ENCODE peak calls at places on chromosome X, in eight cellular contexts. One of them, this sample, is unnamed.

GRCh38 chrX:13888284-13888683 is 71.4 kb upstream of the GPM6B start:
- DNase-seq in AG09309: no peak
- DNase-seq in GM10248: no peak
- DNase-seq in tibial nerve: no peak
- DNase-seq in RWPE1: no peak
- DNase-seq in nephron progenitor cell: no peak
- DNase-seq in neural progenitor cell: no peak
- DNase-seq in cardiac fibroblast: no peak
- DNase-seq in this sample: no peak

GRCh38 chrX:17738002-17738713 is 865 bp downstream of the SCML1 start:
- DNase-seq in neural progenitor cell: peak; percentile 48
- DNase-seq in AG09309: no peak
- DNase-seq in RWPE1: no peak
- DNase-seq in cardiac fibroblast: peak; percentile 36
- DNase-seq in GM10248: no peak
- DNase-seq in nephron progenitor cell: peak; percentile 53
- DNase-seq in tibial nerve: peak; percentile 28
- DNase-seq in this sample: no peak

GRCh38 chrX:126701380-126701779 is 118.1 kb upstream of the PRR32 start:
- DNase-seq in nephron progenitor cell: no peak
- DNase-seq in cardiac fibroblast: no peak
- DNase-seq in neural progenitor cell: no peak
- DNase-seq in AG09309: no peak
- DNase-seq in GM10248: no peak
- DNase-seq in tibial nerve: no peak
- DNase-seq in RWPE1: no peak
- DNase-seq in this sample: no peak

GRCh38 chrX:155071694-155072215 is 447 bp downstream of the BRCC3 start:
- DNase-seq in tibial nerve: peak; percentile 5
- DNase-seq in neural progenitor cell: peak; percentile 52
- DNase-seq in AG09309: no peak
- DNase-seq in GM10248: no peak
- DNase-seq in cardiac fibroblast: no peak
- DNase-seq in RWPE1: no peak
- DNase-seq in nephron progenitor cell: peak; percentile 28
- DNase-seq in this sample: no peak

GRCh38 chrX:37347420-37347819 is 1.7 kb upstream of the PRRG1 start:
- DNase-seq in tibial nerve: peak; percentile 4
- DNase-seq in nephron progenitor cell: no peak
- DNase-seq in cardiac fibroblast: peak; percentile 68
- DNase-seq in AG09309: peak; percentile 28
- DNase-seq in RWPE1: no peak
- DNase-seq in GM10248: no peak
- DNase-seq in neural progenitor cell: peak; percentile 5
- DNase-seq in this sample: peak; percentile 25

GRCh38 chrX:39654183-39654925 is 443.4 kb downstream of the BCOR start:
- DNase-seq in neural progenitor cell: peak; percentile 66
- DNase-seq in AG09309: no peak
- DNase-seq in nephron progenitor cell: no peak
- DNase-seq in RWPE1: no peak
- DNase-seq in GM10248: no peak
- DNase-seq in tibial nerve: no peak
- DNase-seq in cardiac fibroblast: no peak
- DNase-seq in this sample: no peak

GRCh38 chrX:123199338-123199737 is 15.3 kb downstream of the GRIA3 start:
- DNase-seq in cardiac fibroblast: no peak
- DNase-seq in AG09309: no peak
- DNase-seq in nephron progenitor cell: no peak
- DNase-seq in GM10248: no peak
- DNase-seq in tibial nerve: no peak
- DNase-seq in RWPE1: no peak
- DNase-seq in neural progenitor cell: no peak
- DNase-seq in this sample: no peak

GRCh38 chrX:136656596-136656995 is 8.6 kb downstream of the CD40LG start:
- DNase-seq in AG09309: no peak
- DNase-seq in cardiac fibroblast: no peak
- DNase-seq in GM10248: no peak
- DNase-seq in nephron progenitor cell: no peak
- DNase-seq in RWPE1: no peak
- DNase-seq in tibial nerve: no peak
- DNase-seq in neural progenitor cell: peak; percentile 17
- DNase-seq in this sample: no peak

GRCh38 chrX:149531599-149531998 is 9.2 kb upstream of the EOLA1 start:
- DNase-seq in cardiac fibroblast: no peak
- DNase-seq in AG09309: no peak
- DNase-seq in neural progenitor cell: no peak
- DNase-seq in RWPE1: no peak
- DNase-seq in nephron progenitor cell: no peak
- DNase-seq in tibial nerve: no peak
- DNase-seq in GM10248: peak; percentile 31
- DNase-seq in this sample: no peak

GRCh38 chrX:65581661-65582339 is 47.2 kb upstream of the LAS1L start:
- DNase-seq in cardiac fibroblast: peak; percentile 71
- DNase-seq in neural progenitor cell: peak; percentile 72
- DNase-seq in nephron progenitor cell: peak; percentile 51
- DNase-seq in GM10248: peak; percentile 56
- DNase-seq in AG09309: peak; percentile 11
- DNase-seq in RWPE1: peak; percentile 51
- DNase-seq in tibial nerve: peak; percentile 63
- DNase-seq in this sample: no peak

GRCh38 chrX:136250191-136251041 is 784 bp downstream of the MAP7D3 start:
- DNase-seq in nephron progenitor cell: peak; percentile 28
- DNase-seq in RWPE1: peak; percentile 10
- DNase-seq in neural progenitor cell: peak; percentile 60
- DNase-seq in AG09309: no peak
- DNase-seq in cardiac fibroblast: peak; percentile 37
- DNase-seq in tibial nerve: peak; percentile 14
- DNase-seq in GM10248: peak; percentile 30
- DNase-seq in this sample: no peak

GRCh38 chrX:39519213-39519544 is 578.6 kb downstream of the BCOR start:
- DNase-seq in neural progenitor cell: no peak
- DNase-seq in tibial nerve: peak; percentile 15
- DNase-seq in RWPE1: no peak
- DNase-seq in nephron progenitor cell: no peak
- DNase-seq in cardiac fibroblast: peak; percentile 19
- DNase-seq in GM10248: no peak
- DNase-seq in AG09309: no peak
- DNase-seq in this sample: no peak

GRCh38 chrX:72309297-72310071 is 3.8 kb upstream of the CITED1 start:
- DNase-seq in nephron progenitor cell: no peak
- DNase-seq in cardiac fibroblast: no peak
- DNase-seq in neural progenitor cell: peak; percentile 24
- DNase-seq in AG09309: no peak
- DNase-seq in GM10248: no peak
- DNase-seq in RWPE1: no peak
- DNase-seq in tibial nerve: no peak
- DNase-seq in this sample: no peak

GRCh38 chrX:19824603-19825002 is 62.8 kb downstream of the SH3KBP1 start:
- DNase-seq in tibial nerve: no peak
- DNase-seq in RWPE1: no peak
- DNase-seq in GM10248: no peak
- DNase-seq in nephron progenitor cell: no peak
- DNase-seq in AG09309: no peak
- DNase-seq in cardiac fibroblast: peak; percentile 26
- DNase-seq in neural progenitor cell: no peak
- DNase-seq in this sample: no peak

GRCh38 chrX:40177489-40177888 is 79.7 kb upstream of the BCOR start:
- DNase-seq in neural progenitor cell: no peak
- DNase-seq in AG09309: no peak
- DNase-seq in GM10248: no peak
- DNase-seq in nephron progenitor cell: no peak
- DNase-seq in tibial nerve: no peak
- DNase-seq in cardiac fibroblast: no peak
- DNase-seq in RWPE1: no peak
- DNase-seq in this sample: no peak

GRCh38 chrX:143669395-143669794 is 33.5 kb upstream of the SLITRK4 start:
- DNase-seq in RWPE1: peak; percentile 1
- DNase-seq in neural progenitor cell: peak; percentile 2
- DNase-seq in cardiac fibroblast: peak; percentile 26
- DNase-seq in GM10248: no peak
- DNase-seq in AG09309: no peak
- DNase-seq in tibial nerve: no peak
- DNase-seq in nephron progenitor cell: no peak
- DNase-seq in this sample: no peak

GRCh38 chrX:39492495-39493162 is 605.1 kb downstream of the BCOR start:
- DNase-seq in tibial nerve: no peak
- DNase-seq in GM10248: no peak
- DNase-seq in nephron progenitor cell: no peak
- DNase-seq in neural progenitor cell: no peak
- DNase-seq in cardiac fibroblast: no peak
- DNase-seq in AG09309: no peak
- DNase-seq in RWPE1: no peak
- DNase-seq in this sample: no peak

GRCh38 chrX:120090208-120090607 is 12.7 kb upstream of the RHOXF2B start:
- DNase-seq in cardiac fibroblast: no peak
- DNase-seq in nephron progenitor cell: no peak
- DNase-seq in RWPE1: no peak
- DNase-seq in GM10248: no peak
- DNase-seq in tibial nerve: no peak
- DNase-seq in AG09309: no peak
- DNase-seq in neural progenitor cell: peak; percentile 5
- DNase-seq in this sample: no peak
- TF ChIP-seq CTCF in cardiac fibroblast: no peak
- TF ChIP-seq CTCF in nephron progenitor cell: no peak
- TF ChIP-seq CTCF in RWPE1: no peak
- TF ChIP-seq CTCF in GM10248: peak; percentile 6
- TF ChIP-seq CTCF in tibial nerve: no peak
- TF ChIP-seq CTCF in AG09309: no peak
- TF ChIP-seq CTCF in neural progenitor cell: peak; percentile 14
- TF ChIP-seq CTCF in this sample: no peak

DNA sequence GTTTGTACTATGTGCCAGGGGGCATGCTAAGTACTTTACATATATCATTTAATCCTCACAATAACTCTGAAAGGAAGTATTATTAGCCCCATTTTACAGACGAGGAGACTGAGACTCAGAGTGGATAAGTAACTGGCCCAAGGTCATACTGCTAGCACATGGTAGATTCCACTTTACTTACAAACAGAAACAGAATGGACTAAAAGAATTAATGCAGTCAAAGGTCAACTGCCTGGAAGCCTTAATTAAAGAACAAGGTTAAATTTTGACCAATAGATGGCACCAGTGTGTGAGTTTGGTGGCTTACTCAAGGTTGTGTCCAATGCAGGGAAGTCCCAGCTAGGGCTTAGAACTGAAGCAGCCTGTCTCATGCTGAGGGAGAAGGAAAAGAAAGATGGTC is 4.7 kb downstream of the RIPPLY1 start:
- DNase-seq in nephron progenitor cell: no peak
- DNase-seq in AG09309: no peak
- DNase-seq in RWPE1: peak; percentile 20
- DNase-seq in cardiac fibroblast: peak; percentile 73
- DNase-seq in tibial nerve: no peak
- DNase-seq in GM10248: peak; percentile 43
- DNase-seq in neural progenitor cell: peak; percentile 68
- DNase-seq in this sample: no peak
- TF ChIP-seq CTCF in nephron progenitor cell: peak; percentile 36
- TF ChIP-seq CTCF in AG09309: peak; percentile 29
- TF ChIP-seq CTCF in RWPE1: no peak
- TF ChIP-seq CTCF in cardiac fibroblast: peak; percentile 32
- TF ChIP-seq CTCF in tibial nerve: peak; percentile 14
- TF ChIP-seq CTCF in GM10248: peak; percentile 26
- TF ChIP-seq CTCF in neural progenitor cell: peak; percentile 57
- TF ChIP-seq CTCF in this sample: peak; percentile 29

DNA sequence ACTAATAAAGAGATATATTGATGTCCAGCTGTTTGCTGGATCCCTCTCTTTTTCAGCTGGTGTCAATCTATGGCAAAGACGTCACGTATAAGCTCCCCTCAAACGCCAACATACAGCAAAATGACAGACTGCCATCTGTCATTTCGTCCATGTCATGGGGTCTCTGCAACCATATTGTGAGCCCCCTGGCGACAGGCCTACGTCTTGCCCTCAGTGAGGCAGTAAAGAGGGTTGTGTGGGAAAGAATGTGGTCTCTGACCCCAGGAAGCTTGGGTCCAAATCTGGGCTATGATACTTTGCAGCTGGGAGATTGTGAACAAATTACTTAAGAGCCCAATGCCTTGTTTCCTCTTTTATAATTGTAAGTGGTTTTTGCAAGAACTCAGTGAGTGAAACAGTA is 7.4 kb downstream of the SUPT20HL2 start:
- DNase-seq in AG09309: no peak
- DNase-seq in neural progenitor cell: peak; percentile 68
- DNase-seq in RWPE1: no peak
- DNase-seq in nephron progenitor cell: no peak
- DNase-seq in cardiac fibroblast: no peak
- DNase-seq in GM10248: no peak
- DNase-seq in tibial nerve: no peak
- DNase-seq in this sample: no peak
- TF ChIP-seq CTCF in AG09309: no peak
- TF ChIP-seq CTCF in neural progenitor cell: peak; percentile 56
- TF ChIP-seq CTCF in RWPE1: no peak
- TF ChIP-seq CTCF in nephron progenitor cell: no peak
- TF ChIP-seq CTCF in cardiac fibroblast: no peak
- TF ChIP-seq CTCF in GM10248: no peak
- TF ChIP-seq CTCF in tibial nerve: no peak
- TF ChIP-seq CTCF in this sample: no peak

GRCh38 chrX:54042609-54043010 is 1.7 kb downstream of the PHF8 start:
- DNase-seq in cardiac fibroblast: peak; percentile 59
- DNase-seq in neural progenitor cell: peak; percentile 81
- DNase-seq in RWPE1: peak; percentile 48
- DNase-seq in nephron progenitor cell: peak; percentile 51
- DNase-seq in AG09309: peak; percentile 14
- DNase-seq in GM10248: peak; percentile 42
- DNase-seq in tibial nerve: peak; percentile 18
- DNase-seq in this sample: peak; percentile 10
- TF ChIP-seq CTCF in cardiac fibroblast: peak; percentile 32
- TF ChIP-seq CTCF in neural progenitor cell: peak; percentile 38
- TF ChIP-seq CTCF in RWPE1: peak; percentile 37
- TF ChIP-seq CTCF in nephron progenitor cell: no peak
- TF ChIP-seq CTCF in AG09309: peak; percentile 38
- TF ChIP-seq CTCF in GM10248: peak; percentile 19
- TF ChIP-seq CTCF in tibial nerve: peak; percentile 19
- TF ChIP-seq CTCF in this sample: peak; percentile 37

DNA sequence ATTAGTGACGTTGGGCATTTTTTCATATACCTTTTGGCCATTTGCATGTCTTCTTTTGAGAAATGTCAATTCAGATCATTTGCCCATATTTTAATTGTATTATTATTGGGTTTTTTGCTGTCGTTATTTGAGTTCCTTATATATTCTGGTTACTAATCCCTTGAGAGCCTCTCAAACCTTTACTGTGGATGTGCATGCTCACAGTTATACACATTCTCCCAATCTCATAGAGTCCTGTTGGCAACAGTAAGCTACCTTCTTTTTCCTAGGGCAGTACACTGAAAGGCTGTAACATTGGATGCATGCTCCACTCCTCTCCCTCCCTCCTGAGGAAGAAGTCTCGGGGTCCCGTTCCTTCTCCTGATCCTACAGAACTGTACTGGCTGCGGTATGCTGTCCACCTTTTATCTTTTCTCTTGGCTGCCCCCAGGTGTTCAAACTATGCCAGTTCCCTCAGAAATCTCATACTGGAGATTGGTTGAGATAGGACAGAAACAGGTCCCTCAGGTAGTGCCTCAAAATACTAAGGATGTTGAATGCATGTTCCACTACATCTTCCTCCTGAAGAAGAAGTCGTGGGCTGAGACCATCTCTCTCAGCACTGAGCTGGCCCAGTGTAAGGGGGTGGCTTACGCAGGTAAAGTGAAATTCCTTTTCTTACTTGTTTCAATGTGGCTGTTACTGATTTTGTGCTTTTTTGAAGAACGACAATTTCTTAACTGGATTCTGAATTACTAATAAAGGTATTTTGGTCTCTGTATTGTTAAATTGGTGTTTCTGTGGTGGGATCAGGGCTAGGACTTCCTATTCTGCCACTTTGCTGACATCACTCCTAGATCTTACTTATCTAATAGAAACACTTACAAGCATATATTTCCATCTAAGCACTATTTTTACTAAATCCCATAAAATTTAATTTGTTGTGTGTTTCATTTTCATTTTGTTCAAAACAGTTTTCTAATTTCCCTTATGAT is 145.4 kb upstream of the HUWE1 start:
- DNase-seq in GM10248: peak; percentile 41
- DNase-seq in AG09309: no peak
- DNase-seq in tibial nerve: peak; percentile 10
- DNase-seq in RWPE1: peak; percentile 36
- DNase-seq in nephron progenitor cell: peak; percentile 19
- DNase-seq in neural progenitor cell: peak; percentile 45
- DNase-seq in cardiac fibroblast: peak; percentile 44
- DNase-seq in this sample: no peak
- TF ChIP-seq CTCF in GM10248: no peak
- TF ChIP-seq CTCF in AG09309: peak; percentile 58
- TF ChIP-seq CTCF in tibial nerve: peak; percentile 10
- TF ChIP-seq CTCF in RWPE1: peak; percentile 45
- TF ChIP-seq CTCF in nephron progenitor cell: peak; percentile 29
- TF ChIP-seq CTCF in neural progenitor cell: peak; percentile 47
- TF ChIP-seq CTCF in cardiac fibroblast: peak; percentile 42
- TF ChIP-seq CTCF in this sample: peak; percentile 47